ENCODE peak calls at places on chromosomes 3 and 15, in five cellular contexts. O is K562, Y is IMR-90, H is tibial nerve, K is esophagus squamous epithelium. E is an unnamed sample.

GRCh38 chr15:39497759-39498565 is 82.9 kb upstream of the THBS1 start:
- DNase-seq in O (no peak), K (no peak), H (no peak), Y (no peak), E (peak; percentile 34)

GRCh38 chr3:46400000-46400734 is 6.7 kb downstream of the CCR5AS start:
- DNase-seq in H (no peak), O (peak; percentile 66), Y (peak; percentile 62), K (no peak), E (no peak)

GRCh38 chr3:73298243-73299183 is 237.1 kb downstream of the EBLN2 start:
- DNase-seq in Y (no peak), H (no peak), K (no peak), O (no peak), E (no peak)

GRCh38 chr3:99928758-99929408 is 111.2 kb downstream of the CMSS1 start:
- DNase-seq in Y (no peak), K (no peak), O (no peak), H (peak; percentile 35), E (no peak)

GRCh38 chr15:78676424-78677110 is 35.6 kb upstream of the CHRNB4 start:
- DNase-seq in K (no peak), Y (no peak), H (no peak), O (no peak), E (no peak)

GRCh38 chr3:88031543-88032148 is 27.2 kb downstream of the CGGBP1 start:
- DNase-seq in H (no peak), Y (peak; percentile 27), O (no peak), K (no peak), E (peak; percentile 62)

GRCh38 chr3:155512867-155513261 is 219.4 kb upstream of the STRIT1 start:
- DNase-seq in H (no peak), K (no peak), O (no peak), Y (no peak), E (no peak)

GRCh38 chr15:77867266-77868047 is 210.1 kb downstream of the TBC1D2B start:
- DNase-seq in O (no peak), K (no peak), Y (no peak), H (no peak), E (no peak)

GRCh38 chr15:39302936-39303335 is 277.9 kb upstream of the THBS1 start:
- DNase-seq in K (no peak), Y (no peak), O (no peak), H (no peak), E (no peak)

GRCh38 chr3:126344380-126345041 is 12.7 kb downstream of the KLF15 start:
- DNase-seq in H (no peak), O (no peak), K (no peak), Y (no peak), E (no peak)

GRCh38 chr15:38972831-38973230 is 408.2 kb upstream of the RASGRP1 start:
- DNase-seq in K (no peak), Y (no peak), O (no peak), H (no peak), E (no peak)

GRCh38 chr15:83106994-83107840 is at the start of gene TM6SF1:
- DNase-seq in O (peak; percentile 57), H (no peak), Y (no peak), K (no peak), E (peak; percentile 61)

GRCh38 chr15:83107841-83108181 is 366 bp downstream of the TM6SF1 start:
- DNase-seq in K (no peak), O (no peak), H (no peak), Y (no peak), E (no peak)

GRCh38 chr15:83110361-83110760 is 2.9 kb downstream of the TM6SF1 start:
- DNase-seq in O (no peak), K (no peak), H (no peak), Y (peak; percentile 10), E (no peak)

GRCh38 chr15:83109532-83109931 is 2.1 kb downstream of the TM6SF1 start:
- DNase-seq in O (no peak), H (no peak), Y (no peak), K (no peak), E (peak; percentile 15)

DNA sequence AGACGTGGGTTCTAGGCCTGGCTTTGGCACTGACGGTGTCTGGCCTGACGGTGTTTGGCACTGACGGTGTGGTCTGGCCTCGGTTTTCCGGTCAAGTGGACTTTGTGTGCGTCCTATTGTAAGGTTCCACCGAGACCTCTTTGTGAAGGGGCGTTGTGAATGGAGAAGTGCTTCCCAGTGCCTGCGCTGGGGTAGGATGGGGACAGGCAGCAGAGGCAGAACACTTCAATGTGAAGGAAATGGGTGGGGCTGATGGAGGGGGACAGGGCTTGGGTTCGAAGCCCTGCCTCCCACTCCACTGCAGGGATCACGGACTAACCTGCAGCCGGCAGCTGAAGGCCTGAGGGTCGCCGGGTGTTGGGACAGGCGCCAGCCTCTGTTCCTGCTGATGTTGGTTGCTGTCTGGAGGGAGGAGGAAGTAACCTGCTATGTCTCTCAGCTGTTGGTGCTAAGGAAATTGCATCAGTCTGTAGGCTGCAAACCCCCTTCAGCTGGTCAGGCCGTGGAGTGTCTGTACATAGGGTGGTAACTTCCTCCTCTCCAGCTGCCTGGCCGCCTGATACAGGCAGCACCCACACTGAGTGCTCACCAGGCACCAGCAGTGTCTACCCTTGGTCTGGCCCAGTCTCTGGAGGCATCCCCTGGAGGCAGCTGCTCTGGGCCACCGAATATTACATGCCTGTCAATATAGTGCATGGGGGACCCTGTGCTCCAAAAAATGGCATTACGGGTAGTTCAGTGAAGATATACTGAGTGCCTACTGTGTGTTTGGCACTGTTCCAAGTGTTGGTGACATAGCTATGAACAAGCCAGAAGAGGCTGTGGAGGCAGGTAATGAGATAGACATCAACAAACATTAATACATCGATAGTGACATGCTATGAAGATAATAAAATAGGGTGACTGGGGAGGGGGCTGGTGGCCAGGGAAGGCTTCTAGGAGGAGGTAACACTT is 1.1 kb downstream of the TM6SF1 start:
- DNase-seq in H (peak; percentile 35), Y (peak; percentile 52), K (peak; percentile 3), O (no peak), E (peak; percentile 98)
- TF ChIP-seq POLR2A in H (peak; percentile 17), Y (no peak), K (no peak), O (no peak), E (no peak)

DNA sequence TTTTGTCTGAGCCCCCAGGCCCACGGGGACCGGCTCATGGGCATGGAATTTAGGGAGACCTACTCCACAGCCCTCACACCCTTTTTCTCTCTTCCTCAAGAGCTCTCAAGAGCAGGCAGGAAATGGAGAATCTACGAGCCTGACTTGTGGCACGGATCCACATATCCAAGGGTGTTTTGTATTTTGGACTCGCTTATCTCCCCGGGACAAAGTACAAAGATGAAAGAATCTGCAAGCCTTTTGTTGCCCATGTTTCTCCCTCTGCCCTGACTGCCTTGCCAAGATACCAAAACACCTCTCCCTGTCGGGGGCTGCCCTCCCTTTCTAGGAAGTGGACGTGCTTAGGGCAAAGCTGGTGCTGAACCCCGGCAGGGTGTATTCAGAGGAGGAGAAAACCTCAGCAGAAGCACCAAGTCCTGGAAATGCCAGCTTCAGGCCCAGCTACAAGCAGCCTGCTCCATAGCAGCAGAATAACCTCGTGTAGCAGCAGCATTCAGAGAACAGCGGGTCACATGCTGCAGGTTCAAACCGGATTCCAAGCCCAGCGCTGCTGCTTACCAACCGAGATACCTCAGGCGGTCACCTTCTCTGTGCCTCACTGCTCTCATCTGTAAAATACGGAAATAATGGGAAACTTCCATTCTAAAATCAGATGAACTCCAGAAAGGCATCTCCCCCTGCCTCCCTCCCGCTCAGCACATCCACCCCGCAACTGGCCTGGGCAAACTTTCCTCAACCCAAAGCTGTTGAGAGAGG is 35.2 kb downstream of the DNASE1L3 start:
- DNase-seq in K (no peak), O (no peak), Y (peak; percentile 46), H (no peak), E (no peak)
- TF ChIP-seq POLR2A in K (no peak), O (no peak), Y (no peak), H (no peak), E (no peak)

GRCh38 chr15:60373327-60373726 is 24.5 kb downstream of the ANXA2 start:
- DNase-seq in K (no peak), Y (no peak), O (no peak), H (no peak), E (no peak)
- TF ChIP-seq POLR2A in K (no peak), Y (no peak), O (no peak), H (no peak), E (no peak)

GRCh38 chr3:110680365-110680909 is 391.2 kb upstream of the NECTIN3 start:
- DNase-seq in O (no peak), H (no peak), Y (peak; percentile 64), K (no peak), E (no peak)
- TF ChIP-seq POLR2A in O (no peak), H (no peak), Y (no peak), K (no peak), E (no peak)

GRCh38 chr3:38588995-38589937 is 60.2 kb downstream of the SCN5A start:
- DNase-seq in H (no peak), K (no peak), O (no peak), Y (no peak), E (no peak)

GRCh38 chr3:38588276-38588971 is 61.1 kb downstream of the SCN5A start:
- DNase-seq in O (no peak), K (no peak), Y (no peak), H (no peak), E (no peak)

GRCh38 chr3:38587548-38588131 is 61.8 kb downstream of the SCN5A start:
- DNase-seq in O (no peak), Y (no peak), H (no peak), K (no peak), E (no peak)

GRCh38 chr3:38586546-38587520 is 62.7 kb downstream of the SCN5A start:
- DNase-seq in O (no peak), H (no peak), K (no peak), Y (no peak), E (no peak)

GRCh38 chr3:38590521-38590920 is 59.0 kb downstream of the SCN5A start:
- DNase-seq in H (no peak), K (no peak), Y (no peak), O (no peak), E (no peak)
- TF ChIP-seq POLR2A in H (no peak), K (no peak), Y (no peak), O (no peak), E (no peak)

DNA sequence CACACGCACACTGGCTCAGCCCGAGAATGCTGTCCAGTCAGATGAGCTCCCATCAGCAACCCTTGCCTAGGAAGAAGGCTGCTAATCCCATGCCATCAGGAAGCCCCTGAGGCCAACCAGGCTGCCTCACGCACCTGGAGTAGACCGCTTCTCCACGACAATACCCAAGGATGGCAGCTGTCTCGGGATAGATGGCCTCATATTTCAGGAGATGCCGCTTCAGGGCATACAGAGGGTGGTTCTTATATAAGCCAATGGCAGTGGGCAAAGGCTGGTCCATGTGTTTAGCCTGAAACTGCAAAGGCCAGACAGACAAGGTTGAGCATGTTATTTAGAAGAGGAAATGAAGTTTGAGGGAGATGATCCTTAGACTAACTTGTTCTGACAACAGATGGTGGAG is 22.2 kb downstream of the XPC start:
- DNase-seq in K (no peak), O (no peak), H (no peak), Y (no peak), E (no peak)
- TF ChIP-seq POLR2A in K (no peak), O (no peak), H (no peak), Y (no peak), E (no peak)